ENCODE peak calls at places on chromosomes 3 and 15, in seven cellular contexts. B, V, C, M, F, S and O are unnamed samples.

GRCh38 chr15:98522127-98522526 is 126.2 kb upstream of the IGF1R start:
- DNase-seq in B (no peak), V (no peak), C (no peak), M (no peak), F (no peak), S (no peak), O (no peak)

GRCh38 chr3:50170689-50171088 is 15.6 kb downstream of the SEMA3F start:
- DNase-seq in B (no peak), V (no peak), C (no peak), M (no peak), F (no peak), S (no peak), O (no peak)

GRCh38 chr3:139358857-139359562 is 15.2 kb downstream of the MRPS22 start:
- DNase-seq in B (no peak), V (no peak), C (peak), M (no peak), F (peak), S (no peak), O (no peak)

GRCh38 chr3:44954962-44955361 is 21.0 kb downstream of the ZDHHC3 start:
- DNase-seq in B (no peak), V (no peak), C (no peak), M (no peak), F (no peak), S (no peak), O (no peak)

GRCh38 chr3:34012102-34012461 is 213.7 kb downstream of the PDCD6IP start:
- DNase-seq in B (no peak), V (no peak), C (no peak), M (no peak), F (no peak), S (peak), O (no peak)

GRCh38 chr3:197216169-197216860 is 82.1 kb downstream of the DLG1 start:
- DNase-seq in B (no peak), V (no peak), C (peak), M (no peak), F (no peak), S (no peak), O (no peak)

GRCh38 chr3:73624363-73625123 is at the start of gene PDZRN3:
- DNase-seq in B (no peak), V (no peak), C (no peak), M (peak), F (peak), S (no peak), O (no peak)

GRCh38 chr3:184746131-184747120 is 34.6 kb upstream of the MAGEF1 start:
- DNase-seq in B (no peak), V (no peak), C (no peak), M (no peak), F (no peak), S (no peak), O (no peak)

GRCh38 chr3:116579843-116580242 is 129.7 kb upstream of the TUSC7 start:
- DNase-seq in B (no peak), V (no peak), C (no peak), M (no peak), F (no peak), S (no peak), O (no peak)

GRCh38 chr15:90816401-90817116 is 51.8 kb upstream of the FURIN start:
- DNase-seq in B (no peak), V (no peak), C (no peak), M (no peak), F (no peak), S (no peak), O (no peak)

GRCh38 chr15:96038650-96039049 is 291.9 kb upstream of the NR2F2 start:
- DNase-seq in B (no peak), V (no peak), C (no peak), M (no peak), F (no peak), S (no peak), O (no peak)

GRCh38 chr15:69677403-69677802 is 224.8 kb downstream of the RPLP1 start:
- DNase-seq in B (no peak), V (no peak), C (no peak), M (no peak), F (no peak), S (no peak), O (no peak)